ENCODE peak calls at places on chromosome 1, in four cellular contexts. F is HepG2, T is H1, S is GM12878. U is an unnamed sample.
A peak's percentile ranks its signal among the peaks of the same experiment; 100 is the strongest.

GRCh38 chr1:207058252-207058651 is 5.2 kb downstream of the PFKFB2 start:
- DNase-seq in F (no peak), T (no peak), S (no peak), U (no peak)

GRCh38 chr1:151574575-151575529 is 34.7 kb downstream of the TUFT1 start:
- DNase-seq in F (no peak), T (no peak), S (no peak), U (no peak)

GRCh38 chr1:147717051-147717705 is 43.2 kb downstream of the GJA5 start:
- DNase-seq in F (peak; percentile 87), T (no peak), S (no peak), U (no peak)

GRCh38 chr1:175520186-175520585 is 223.2 kb downstream of the TNR start:
- DNase-seq in F (no peak), T (no peak), S (no peak), U (no peak)

GRCh38 chr1:39230261-39231190 is 26.0 kb downstream of the MACF1 start:
- DNase-seq in F (peak; percentile 4), T (no peak), S (peak; percentile 57), U (peak; percentile 82)

GRCh38 chr1:162300057-162300917 is 76.4 kb downstream of the SPATA46 start:
- DNase-seq in F (no peak), T (no peak), S (no peak), U (no peak)

GRCh38 chr1:202953412-202953811 is 4.7 kb downstream of the ADIPOR1 start:
- DNase-seq in F (no peak), T (no peak), S (no peak), U (no peak)

GRCh38 chr1:40477680-40478057 is 579 bp downstream of the ZFP69 start:
- DNase-seq in F (no peak), T (no peak), S (no peak), U (peak; percentile 15)

GRCh38 chr1:183032122-183032921 is 9.1 kb downstream of the LAMC1 start:
- DNase-seq in F (peak; percentile 58), T (no peak), S (no peak), U (no peak)

GRCh38 chr1:239810071-239810481 is 281.6 kb upstream of the FMN2 start:
- DNase-seq in F (no peak), T (no peak), S (no peak), U (peak; percentile 75)

GRCh38 chr1:179969962-179970361 is 15.4 kb downstream of the CEP350 start:
- DNase-seq in F (no peak), T (no peak), S (no peak), U (no peak)

GRCh38 chr1:16122361-16122881 is 33.4 kb downstream of the EPHA2 start:
- DNase-seq in F (no peak), T (no peak), S (no peak), U (no peak)

GRCh38 chr1:233439721-233440120 is 112.2 kb downstream of the MAP3K21 start:
- DNase-seq in F (no peak), T (no peak), S (no peak), U (no peak)

GRCh38 chr1:197170538-197170937 is 24.1 kb upstream of the ASPM start:
- DNase-seq in F (peak; percentile 29), T (no peak), S (no peak), U (no peak)

GRCh38 chr1:209513226-209513625 is 70.3 kb upstream of the CAMK1G start:
- DNase-seq in F (peak; percentile 24), T (peak; percentile 50), S (no peak), U (peak; percentile 69)

GRCh38 chr1:10856253-10856683 is 59.8 kb upstream of the CASZ1 start:
- DNase-seq in F (no peak), T (no peak), S (no peak), U (no peak)

GRCh38 chr1:36089393-36090121 is 865 bp downstream of the ADPRS start:
- DNase-seq in F (no peak), T (no peak), S (peak; percentile 15), U (no peak)

GRCh38 chr1:231629132-231629531 is 2.5 kb downstream of the DISC1 start:
- DNase-seq in F (no peak), T (no peak), S (no peak), U (no peak)

GRCh38 chr1:113995382-113995781 is 16.1 kb downstream of the OLFML3 start:
- DNase-seq in F (no peak), T (no peak), S (no peak), U (no peak)

GRCh38 chr1:40438391-40439015 is 11.8 kb upstream of the ZFP69B start:
- DNase-seq in F (peak; percentile 37), T (no peak), S (no peak), U (no peak)

GRCh38 chr1:179509384-179509783 is 66.4 kb downstream of the NPHS2 start:
- DNase-seq in F (no peak), T (no peak), S (no peak), U (no peak)

GRCh38 chr1:231807498-231807897 is 180.9 kb downstream of the DISC1 start:
- DNase-seq in F (no peak), T (no peak), S (no peak), U (no peak)

GRCh38 chr1:156582388-156583022 is 3.0 kb downstream of the TTC24 start:
- DNase-seq in F (no peak), T (no peak), S (no peak), U (no peak)

GRCh38 chr1:232963366-232963765 is 13.0 kb downstream of the NTPCR start:
- DNase-seq in F (no peak), T (no peak), S (no peak), U (no peak)

GRCh38 chr1:166489670-166490436 is 323.1 kb upstream of the FAM78B start:
- DNase-seq in F (peak; percentile 31), T (no peak), S (peak; percentile 60), U (no peak)

GRCh38 chr1:8107897-8108296 is 81.8 kb upstream of the ERRFI1 start:
- DNase-seq in F (no peak), T (no peak), S (no peak), U (no peak)

GRCh38 chr1:91879739-91880138 is 6.2 kb downstream of the TGFBR3 start:
- DNase-seq in F (no peak), T (no peak), S (no peak), U (no peak)

DNA sequence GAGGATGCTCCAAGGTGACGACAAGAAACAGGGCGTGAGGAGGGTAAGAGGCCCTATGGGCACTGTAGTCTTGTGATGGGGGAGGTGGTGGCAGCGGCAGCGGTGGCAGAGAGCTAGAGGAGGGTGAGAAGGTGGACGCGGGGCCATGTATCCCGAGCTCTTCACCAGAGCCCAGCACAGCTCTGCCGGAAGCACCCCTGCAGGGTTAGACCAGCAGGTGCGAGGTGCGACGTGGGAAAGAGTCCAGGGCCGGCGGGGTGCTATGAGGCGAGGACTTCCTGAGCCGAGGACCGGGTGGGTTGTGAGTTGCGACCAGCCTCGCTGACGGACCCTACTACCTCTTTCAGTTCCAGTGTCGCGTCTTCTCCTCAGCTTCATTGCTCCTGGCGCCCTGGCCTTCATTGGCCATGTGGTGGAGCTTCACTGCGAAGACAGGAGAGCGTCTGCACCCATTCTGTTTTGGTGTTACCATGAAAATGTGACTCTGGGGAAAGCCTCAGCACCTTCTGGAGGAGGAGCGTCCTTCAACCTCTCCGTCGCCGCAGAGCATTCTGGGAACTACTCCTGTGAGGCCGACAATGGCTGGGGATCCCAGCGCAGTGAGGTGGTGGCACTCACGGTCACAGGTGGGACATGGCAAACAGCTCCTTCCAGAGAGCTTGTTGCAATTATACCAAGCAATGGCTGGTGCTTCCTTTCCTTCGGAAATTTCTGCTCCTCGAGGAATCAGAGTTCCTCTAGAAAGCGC is 67.9 kb upstream of the KIRREL1 start:
- DNase-seq in F (no peak), T (no peak), S (no peak), U (no peak)
- TF ChIP-seq SUZ12 in F (no peak), T (no peak), S (no peak), U (no peak)

DNA sequence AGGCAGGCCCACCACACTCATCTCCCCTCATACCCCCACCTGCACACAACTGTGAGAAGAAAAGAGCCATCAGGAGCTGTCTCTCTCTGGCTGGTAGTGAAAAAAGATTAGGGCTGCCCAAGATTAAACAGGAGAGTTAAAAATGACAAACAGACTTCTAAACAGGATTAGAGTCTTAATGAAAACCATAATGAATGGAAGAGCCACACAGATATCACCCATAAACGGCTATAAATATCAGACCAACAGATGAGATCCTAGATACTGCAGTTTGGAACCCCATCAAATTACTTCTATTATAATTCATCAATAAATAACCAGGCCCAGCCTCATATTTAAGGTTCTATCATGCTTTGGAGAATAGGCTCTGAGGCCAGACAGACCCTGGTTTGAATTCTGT is 122.2 kb downstream of the PLXNA2 start:
- DNase-seq in F (no peak), T (no peak), S (no peak), U (no peak)
- H3K36me3 ChIP-seq in F (no peaks in the 10 kb centered on the region), T (no peaks in the 10 kb centered on the region), S (no peaks in the 10 kb centered on the region), U (no peaks in the 10 kb centered on the region)

DNA sequence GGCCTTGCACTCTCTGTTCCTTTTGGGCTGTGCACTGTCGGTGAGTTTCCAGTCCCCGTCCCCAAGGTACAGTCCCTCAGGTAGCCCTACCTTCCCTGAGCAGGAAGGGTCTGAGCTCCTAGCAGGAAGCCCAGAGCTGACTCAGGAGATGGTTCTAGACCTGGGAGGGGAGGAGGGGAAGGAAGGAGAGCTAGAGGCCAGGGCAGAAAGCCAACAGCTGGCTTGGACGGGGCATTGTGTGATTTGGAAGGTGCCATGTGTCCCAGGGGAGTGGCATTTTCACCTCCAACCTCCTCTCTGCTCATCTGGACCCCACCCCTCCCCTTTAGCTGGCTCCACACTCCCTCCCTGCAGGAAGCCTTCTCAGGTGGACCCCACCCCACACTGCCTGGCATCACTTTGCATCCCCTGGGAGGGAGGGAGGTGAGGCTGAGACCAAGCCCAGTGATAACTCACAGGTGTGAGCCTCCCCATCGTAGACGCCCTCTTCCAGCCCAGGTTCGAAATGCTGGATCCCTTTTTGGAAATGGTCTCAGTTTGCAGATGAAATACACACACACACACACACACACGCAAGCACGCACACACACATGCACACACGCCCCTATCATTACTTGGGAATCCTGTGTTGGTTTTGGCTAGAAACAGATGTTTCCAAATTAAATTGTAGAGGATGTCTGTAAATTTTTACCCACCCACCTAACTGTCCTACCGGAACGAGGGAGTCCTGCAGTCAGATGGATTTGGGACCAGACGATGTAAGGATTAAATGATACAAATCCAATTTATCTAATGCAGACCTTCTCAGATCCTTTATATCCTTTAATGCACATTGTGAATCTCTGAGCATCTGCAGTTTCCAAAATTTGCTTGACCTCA is 19.7 kb upstream of the IFNLR1 start:
- DNase-seq in F (no peak), T (no peak), S (no peak), U (no peak)
- TF ChIP-seq SUZ12 in F (no peak), T (no peak), S (no peak), U (no peak)

DNA sequence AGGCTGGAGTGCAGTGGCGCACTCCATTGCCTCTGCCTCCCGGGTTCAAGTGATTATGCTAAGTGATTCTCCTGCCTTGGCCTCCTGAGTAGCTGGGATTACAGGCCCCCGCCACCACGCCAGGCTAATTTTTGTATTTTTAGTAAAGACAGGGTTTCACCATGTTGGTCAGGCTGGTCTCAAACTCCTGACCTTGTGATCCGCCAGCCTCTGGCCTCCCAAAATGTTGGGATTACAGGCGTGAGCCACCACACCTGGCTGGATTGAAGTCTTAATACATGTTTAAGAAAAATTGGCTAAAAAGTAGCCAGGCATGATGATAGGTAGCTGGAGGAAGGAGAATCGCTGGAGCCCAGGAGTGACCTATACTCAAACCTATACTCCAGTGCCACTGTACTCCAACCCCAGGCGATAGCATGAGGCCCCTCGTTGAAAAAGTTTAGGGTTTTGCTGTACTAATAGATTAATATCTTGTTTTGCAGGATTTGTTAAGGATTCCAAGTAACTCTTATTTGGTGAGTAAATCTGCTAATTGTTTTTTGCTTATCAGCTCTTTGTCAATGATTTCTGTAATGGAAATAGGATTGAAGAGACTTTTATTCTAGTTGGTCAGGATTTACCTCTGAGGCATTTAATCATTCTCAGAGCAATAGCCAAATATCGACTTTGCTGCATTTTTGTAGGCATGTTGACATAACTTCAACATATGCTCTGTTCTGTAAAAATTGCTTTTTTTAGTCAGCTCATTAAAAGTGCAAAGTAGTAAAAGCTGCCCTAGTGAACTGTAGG is 2.0 kb downstream of the RCC1 start:
- DNase-seq in F (no peak), T (no peak), S (no peak), U (no peak)
- H3K36me3 ChIP-seq in F (peaks cover 52% of the 10 kb centered on the region), T (peaks cover 47% of the 10 kb centered on the region), S (peaks cover 33% of the 10 kb centered on the region), U (peaks cover 64% of the 10 kb centered on the region)

GRCh38 chr1:2388004-2388913 is 3.1 kb downstream of the MORN1 start:
- DNase-seq in F (no peak), T (no peak), S (no peak), U (no peak)
- TF ChIP-seq SUZ12 in F (no peak), T (no peak), S (no peak), U (no peak)

GRCh38 chr1:108140177-108140576 is 60.0 kb downstream of the SLC25A24 start:
- DNase-seq in F (no peak), T (no peak), S (no peak), U (no peak)
- H3K36me3 ChIP-seq in F (peaks cover 7% of the 10 kb centered on the region), T (peaks cover 15% of the 10 kb centered on the region), S (no peaks in the 10 kb centered on the region), U (peaks cover 72% of the 10 kb centered on the region)

U was measured in NT2/D1.